ENCODE peak calls at places on chromosome 2, in six cellular contexts. Y, Q, A, B, W and H are unnamed samples.

GRCh38 chr2:192059226-192059625 is 135.5 kb downstream of the TMEFF2 start:
- DNase-seq in Q (no peak), B (no peak), W (no peak), A (no peak), Y (no peak), H (no peak)

GRCh38 chr2:72278046-72278445 is 130.4 kb upstream of the CYP26B1 start:
- DNase-seq in Y (peak), W (no peak), A (no peak), Q (peak), B (no peak), H (peak)

GRCh38 chr2:45232824-45233223 is 223.6 kb upstream of the SIX2 start:
- DNase-seq in W (no peak), Q (no peak), B (no peak), A (no peak), Y (no peak), H (no peak)

GRCh38 chr2:160205511-160205910 is 5.4 kb upstream of the ITGB6 start:
- DNase-seq in W (no peak), Y (peak), A (no peak), Q (peak), B (no peak), H (peak)

GRCh38 chr2:148552675-148553331 is 91.7 kb upstream of the EPC2 start:
- DNase-seq in Q (no peak), W (peak), B (no peak), A (no peak), Y (no peak), H (no peak)

GRCh38 chr2:205972113-205972512 is 113.9 kb downstream of the INO80D start:
- DNase-seq in Y (no peak), Q (peak), B (no peak), W (no peak), A (no peak), H (peak)

GRCh38 chr2:26768759-26769500 is 4.8 kb downstream of the SLC35F6 start:
- DNase-seq in B (no peak), W (no peak), A (no peak), Y (peak), Q (no peak), H (peak)

GRCh38 chr2:51722311-51722710 is 690.4 kb upstream of the NRXN1 start:
- DNase-seq in Q (peak), W (no peak), A (no peak), Y (peak), B (no peak), H (no peak)

GRCh38 chr2:9753665-9754531 is 89.4 kb upstream of the TAF1B start:
- DNase-seq in Q (peak), W (no peak), B (no peak), A (no peak), Y (no peak), H (no peak)

GRCh38 chr2:8268172-8268783 is 413.6 kb upstream of the ID2 start:
- DNase-seq in B (no peak), Q (no peak), Y (peak), A (no peak), W (no peak), H (no peak)

GRCh38 chr2:233085037-233085838 is 25.1 kb downstream of the INPP5D start:
- DNase-seq in A (no peak), Q (no peak), B (peak), W (no peak), Y (no peak), H (no peak)

GRCh38 chr2:201254331-201254730 is 6.0 kb upstream of the CASP8 start:
- DNase-seq in B (no peak), Q (peak), A (peak), Y (peak), W (no peak), H (no peak)

GRCh38 chr2:229679393-229680125 is 34.8 kb downstream of the DNER start:
- DNase-seq in B (no peak), A (no peak), Q (no peak), Y (no peak), W (no peak), H (peak)

GRCh38 chr2:866009-866680 is 84.5 kb upstream of the SNTG2 start:
- DNase-seq in Q (no peak), Y (no peak), A (peak), W (no peak), B (peak), H (no peak)
- TF ChIP-seq EZH2phosphoT487 in Q (no peak), Y (no peak), A (no peak), W (no peak), B (no peak), H (no peak)

GRCh38 chr2:37869756-37870155 is 55.3 kb upstream of the RMDN2 start:
- DNase-seq in Q (peak), Y (peak), W (no peak), A (no peak), B (no peak), H (no peak)
- TF ChIP-seq EZH2phosphoT487 in Q (no peak), Y (no peak), W (no peak), A (no peak), B (no peak), H (no peak)

DNA sequence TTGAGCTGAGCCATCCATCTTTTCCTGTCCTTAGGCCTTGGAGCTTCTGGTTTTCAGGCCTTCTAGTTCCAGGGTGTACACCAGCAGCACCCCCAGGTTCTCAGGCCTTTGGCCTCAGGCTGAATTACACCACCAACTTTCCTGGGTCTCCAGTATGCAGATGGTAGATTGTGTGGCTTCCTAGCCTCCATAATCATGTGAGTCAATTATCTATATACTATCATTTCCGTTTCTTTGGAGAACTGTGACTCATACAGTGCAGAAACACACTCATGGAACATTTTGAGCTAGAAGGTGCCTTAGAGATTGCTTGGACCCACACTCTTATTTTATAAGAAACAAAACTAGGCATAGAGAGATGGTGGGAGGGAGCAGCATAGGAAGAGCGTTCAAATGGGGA is 167.4 kb downstream of the NCK2 start:
- DNase-seq in Q (peak), B (no peak), W (no peak), Y (no peak), A (no peak), H (no peak)
- TF ChIP-seq EZH2phosphoT487 in Q (no peak), B (no peak), W (no peak), Y (no peak), A (no peak), H (no peak)

DNA sequence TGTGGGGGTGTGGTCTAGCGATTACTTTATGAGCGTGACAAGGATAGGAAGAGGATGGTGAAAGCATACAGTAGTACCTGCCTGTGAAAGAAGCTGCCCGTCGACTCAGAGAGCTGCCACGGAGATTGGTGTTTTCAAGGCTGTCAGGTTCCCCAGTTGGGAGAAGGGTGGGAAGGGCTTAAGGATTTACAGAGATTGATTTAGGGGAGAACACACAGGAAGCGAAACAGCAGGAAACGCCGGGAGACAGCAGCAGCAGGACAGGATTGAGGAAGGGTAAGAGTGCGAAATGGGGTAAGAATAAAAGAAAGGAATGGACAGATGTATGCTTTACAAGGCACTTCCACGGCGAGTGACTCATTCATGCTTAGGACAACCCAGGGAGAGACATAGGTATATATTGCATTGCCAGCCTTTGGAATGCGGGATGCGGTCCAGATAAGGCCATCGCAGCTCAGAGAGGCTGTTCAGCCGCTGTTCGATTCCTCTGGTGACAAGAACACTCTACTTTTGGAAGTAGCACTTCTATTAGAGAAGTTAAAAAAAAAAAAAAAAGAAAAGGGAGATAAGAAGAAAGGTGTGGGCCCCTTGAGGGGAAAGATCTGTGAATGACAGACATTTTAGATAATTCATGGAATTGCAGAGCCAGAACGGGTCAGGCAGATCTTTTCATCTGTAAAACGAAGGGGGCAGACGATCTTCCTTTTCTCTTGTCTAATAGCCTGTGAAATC is 946 bp upstream of the NCOA1 start:
- DNase-seq in W (peak), Y (peak), Q (peak), B (peak), A (peak), H (peak)
- TF ChIP-seq EZH2phosphoT487 in W (no peak), Y (no peak), Q (no peak), B (no peak), A (no peak), H (no peak)